ENCODE peak calls at places on chromosomes 13 and 19, in four cellular contexts. W is brain microvascular endothelial cell, M is BE2C, X is ascending aorta. F is an unnamed sample.
A peak's percentile ranks its signal among the peaks of the same experiment; 100 is the strongest.

GRCh38 chr13:90447735-90448103 is 899.8 kb upstream of the MIR17HG start:
- DNase-seq in W (peak; percentile 44), M (no peak), X (no peak), F (no peak)

GRCh38 chr19:55070755-55071502 is 4.7 kb upstream of the EPS8L1 start:
- DNase-seq in W (peak; percentile 39), M (no peak), X (no peak), F (no peak)

GRCh38 chr13:59546178-59546577 is 617.5 kb downstream of the DIAPH3 start:
- DNase-seq in W (no peak), M (no peak), X (no peak), F (no peak)

GRCh38 chr13:90640976-90641375 is 706.5 kb upstream of the MIR17HG start:
- DNase-seq in W (peak; percentile 14), M (no peak), X (no peak), F (no peak)

GRCh38 chr13:45411226-45411625 is 6.9 kb downstream of the SLC25A30 start:
- DNase-seq in W (no peak), M (no peak), X (peak; percentile 39), F (no peak)

GRCh38 chr19:33195711-33196347 is 1.7 kb downstream of the LRP3 start:
- DNase-seq in W (no peak), M (no peak), X (no peak), F (no peak)

GRCh38 chr19:30815889-30816580 is 443.9 kb downstream of the ZNF536 start:
- DNase-seq in W (no peak), M (no peak), X (no peak), F (no peak)

GRCh38 chr19:2728783-2729387 is 7.7 kb upstream of the DIRAS1 start:
- DNase-seq in W (no peak), M (peak; percentile 49), X (no peak), F (no peak)

GRCh38 chr13:105442941-105443340 is 1092.5 kb downstream of the EFNB2 start:
- DNase-seq in W (peak; percentile 97), M (no peak), X (no peak), F (no peak)

GRCh38 chr19:58003153-58003828 is 671 bp upstream of the ZNF606 start:
- DNase-seq in W (no peak), M (no peak), X (no peak), F (no peak)

GRCh38 chr13:34152996-34153395 is 335.0 kb downstream of the RFC3 start:
- DNase-seq in W (no peak), M (no peak), X (no peak), F (no peak)

GRCh38 chr19:44576843-44577565 is 36.4 kb upstream of the IGSF23 start:
- DNase-seq in W (peak; percentile 14), M (peak; percentile 43), X (no peak), F (no peak)

GRCh38 chr19:49712397-49712859 is 21.5 kb downstream of the CPT1C start:
- DNase-seq in W (no peak), M (peak; percentile 95), X (no peak), F (no peak)

GRCh38 chr13:50910483-50910805 is 853 bp downstream of the RNASEH2B start:
- DNase-seq in W (no peak), M (peak; percentile 25), X (no peak), F (no peak)

GRCh38 chr13:113629814-113630213 is 28.2 kb downstream of the ATP4B start:
- DNase-seq in W (no peak), M (no peak), X (no peak), F (no peak)

GRCh38 chr19:54415208-54415900 is at the start of gene TTYH1:
- DNase-seq in W (no peak), M (no peak), X (no peak), F (no peak)

GRCh38 chr19:18006895-18007604 is 920 bp upstream of the ARRDC2 start:
- DNase-seq in W (peak; percentile 64), M (peak; percentile 84), X (peak; percentile 88), F (peak; percentile 90)

DNA sequence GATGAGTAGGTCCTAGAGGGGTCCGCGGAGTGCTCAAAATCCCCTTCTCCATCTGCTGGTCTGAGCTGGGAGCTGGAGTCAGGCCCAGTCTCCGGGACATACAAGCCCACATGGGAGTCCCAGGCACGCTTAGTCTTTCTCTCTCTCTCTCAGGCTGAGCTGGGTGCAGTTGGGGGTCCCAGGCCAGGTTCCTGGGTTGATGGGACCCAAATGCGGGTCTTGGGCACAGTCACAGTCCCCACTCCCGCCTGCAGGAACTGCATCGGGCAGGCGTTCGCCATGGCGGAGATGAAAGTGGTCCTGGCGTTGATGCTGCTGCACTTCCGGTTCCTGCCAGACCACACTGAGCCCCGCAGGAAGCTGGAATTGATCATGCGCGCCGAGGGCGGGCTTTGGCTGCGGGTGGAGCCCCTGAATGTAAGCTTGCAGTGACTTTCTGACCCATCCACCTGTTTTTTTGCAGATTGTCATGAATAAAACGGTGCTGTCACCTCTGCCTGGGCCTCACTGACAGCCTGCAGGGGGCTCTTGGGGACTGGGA is 23.8 kb downstream of the CYP4F12 start:
- DNase-seq in W (no peak), M (no peak), X (no peak), F (no peak)
- TF ChIP-seq CTCF in W (no peak), M (no peak), X (no peak), F (no peak)

GRCh38 chr19:42069619-42070293 is at the start of gene GRIK5:
- DNase-seq in W (no peak), M (peak; percentile 39), X (peak; percentile 66), F (no peak)
- H3K36me3 ChIP-seq in W (no peaks in the 10 kb centered on the region), M (no peaks in the 10 kb centered on the region), X (peaks cover 2% of the 10 kb centered on the region), F (no peaks in the 10 kb centered on the region)

GRCh38 chr19:11458236-11458900 is 22.5 kb downstream of the ELAVL3 start:
- DNase-seq in W (no peak), M (no peak), X (no peak), F (no peak)

GRCh38 chr19:11461453-11461852 is 19.4 kb downstream of the ELAVL3 start:
- DNase-seq in W (no peak), M (no peak), X (no peak), F (no peak)

GRCh38 chr19:11457831-11458230 is 22.4 kb downstream of the PRKCSH start:
- DNase-seq in W (no peak), M (no peak), X (no peak), F (no peak)

GRCh38 chr19:11457115-11457514 is 21.7 kb downstream of the PRKCSH start:
- DNase-seq in W (no peak), M (no peak), X (no peak), F (no peak)

DNA sequence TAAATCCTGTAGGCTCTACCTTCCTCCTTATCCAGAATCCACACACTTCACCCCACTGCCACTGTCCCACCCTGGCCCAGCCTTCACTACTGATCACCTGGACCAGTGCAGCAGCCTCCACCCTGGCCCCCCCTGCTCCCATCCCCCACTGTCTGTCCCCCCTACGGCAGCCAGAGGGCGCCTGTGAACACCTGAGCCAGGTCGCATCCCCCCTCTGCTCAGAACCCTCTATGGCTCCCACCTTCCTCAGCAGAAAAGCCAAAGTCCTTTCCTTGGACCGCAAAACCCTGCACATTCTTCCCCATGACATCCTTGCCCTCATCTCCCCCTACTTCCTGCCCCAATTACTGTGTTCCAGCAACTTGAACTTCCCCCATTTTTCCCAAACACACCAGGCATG is 20.6 kb downstream of the ELAVL3 start:
- DNase-seq in W (no peak), M (no peak), X (no peak), F (no peak)
- TF ChIP-seq CTCF in W (peak; percentile 54), M (peak; percentile 34), X (no peak), F (no peak)

DNA sequence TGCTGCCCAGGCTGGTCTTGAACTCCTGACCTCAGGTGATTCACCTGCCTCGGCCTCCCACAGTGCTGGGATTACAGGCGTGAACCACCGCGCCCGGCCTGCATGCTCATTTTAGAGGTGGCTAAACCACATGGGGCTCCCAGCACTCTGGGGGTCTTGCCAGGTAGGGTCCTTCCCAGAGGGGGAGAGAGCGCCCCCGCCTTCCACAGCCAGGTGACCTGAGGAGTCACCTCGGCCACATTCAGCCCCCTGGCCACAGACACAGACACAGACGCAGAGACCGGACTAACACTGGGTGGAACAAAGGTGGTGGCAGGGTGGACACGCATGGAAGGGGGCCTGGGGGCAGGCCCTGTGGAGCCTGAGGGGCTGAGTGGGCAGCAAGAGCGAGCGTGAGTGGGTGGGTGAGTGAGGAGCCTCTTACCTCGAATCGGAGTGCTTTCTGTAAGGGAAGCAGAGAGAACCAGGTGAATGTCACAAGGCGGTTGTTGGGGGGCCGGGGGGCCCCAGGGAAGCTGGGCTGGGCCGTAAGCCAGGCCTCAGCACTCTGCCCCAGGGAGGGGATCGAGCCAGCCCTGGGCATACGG is 80.1 kb downstream of the PTPRS start:
- DNase-seq in W (no peak), M (no peak), X (no peak), F (no peak)
- H3K36me3 ChIP-seq in W (peaks cover 22% of the 10 kb centered on the region), M (peaks cover 64% of the 10 kb centered on the region), X (peaks cover 54% of the 10 kb centered on the region), F (no peaks in the 10 kb centered on the region)

GRCh38 chr19:16631465-16631864 is 3.5 kb upstream of the MED26 start:
- DNase-seq in W (no peak), M (no peak), X (no peak), F (no peak)
- TF ChIP-seq CTCF in W (no peak), M (no peak), X (no peak), F (no peak)

DNA sequence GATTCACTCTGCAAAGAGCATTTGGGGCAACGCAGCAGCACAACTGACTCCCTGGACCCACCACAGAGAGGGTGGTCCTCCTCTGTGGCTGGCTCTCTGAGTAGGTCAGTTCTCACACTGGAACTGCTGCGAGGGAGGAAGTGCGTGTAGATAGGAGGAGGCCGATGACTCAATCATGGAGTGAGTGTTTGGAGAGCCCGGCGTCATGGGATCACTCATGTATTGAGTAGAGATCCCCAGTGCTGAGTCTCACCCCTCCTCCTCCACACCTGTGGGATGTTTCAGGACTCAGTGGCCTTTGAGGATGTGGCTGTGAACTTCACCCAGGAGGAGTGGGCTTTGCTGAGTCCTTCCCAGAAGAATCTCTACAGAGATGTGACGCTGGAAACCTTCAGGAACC is 8.9 kb downstream of the ZNF101 start:
- DNase-seq in W (no peak), M (no peak), X (no peak), F (no peak)
- H3K36me3 ChIP-seq in W (peaks cover 27% of the 10 kb centered on the region), M (peaks cover 23% of the 10 kb centered on the region), X (peaks cover 48% of the 10 kb centered on the region), F (peaks cover 89% of the 10 kb centered on the region)

DNA sequence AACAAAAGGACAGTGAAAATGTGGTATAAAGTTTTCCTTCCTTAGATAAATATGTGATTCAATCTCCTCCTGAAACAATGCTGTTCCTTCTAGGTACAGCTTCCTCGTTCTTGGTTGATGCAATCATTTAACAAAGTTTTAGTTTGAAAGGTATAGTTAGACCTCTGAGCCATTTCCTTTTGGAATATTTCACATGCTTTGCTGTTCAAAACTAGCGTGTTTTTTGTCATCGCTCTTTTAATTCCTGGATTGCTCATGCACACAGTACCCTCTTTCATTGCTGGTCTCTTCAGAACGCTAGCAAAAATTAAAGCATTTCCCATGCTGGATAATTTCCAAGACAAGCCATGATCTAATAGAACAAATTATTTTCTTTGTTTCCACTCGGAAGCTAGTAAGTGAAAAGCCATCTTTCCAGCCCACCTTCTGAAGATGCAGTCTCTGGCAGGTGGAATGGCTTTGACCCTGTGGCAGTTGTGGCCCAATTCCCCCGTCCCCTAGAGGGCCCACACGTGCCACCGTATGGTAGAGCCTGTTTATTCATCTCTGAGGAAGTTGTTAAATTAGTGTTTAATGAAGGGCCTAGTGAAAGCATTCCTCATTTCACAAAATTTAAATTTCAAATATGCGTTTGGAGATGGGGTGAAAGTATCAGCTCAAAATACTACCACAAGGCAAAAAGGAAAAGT is 1040.6 kb upstream of the SLC10A2 start:
- DNase-seq in W (peak; percentile 57), M (peak; percentile 12), X (no peak), F (no peak)
- TF ChIP-seq CTCF in W (peak; percentile 20), M (peak; percentile 29), X (no peak), F (no peak)